ENCODE peak calls at places on chromosome 21, in four cellular contexts. E is gastrocnemius medialis, O is OCI-LY7, V is cardiac muscle cell. A is an unnamed sample.

GRCh38 chr21:44556879-44557278 is 1.7 kb downstream of the KRTAP10-3 start:
- DNase-seq in E (no peak), O (no peak), V (no peak), A (no peak)

GRCh38 chr21:43600642-43601397 is 58.5 kb downstream of the HSF2BP start:
- DNase-seq in E (no peak), O (no peak), V (peak), A (no peak)

GRCh38 chr21:38787461-38788274 is 18.1 kb upstream of the ETS2 start:
- DNase-seq in E (no peak), O (no peak), V (no peak), A (no peak)

GRCh38 chr21:41016472-41016871 is 151.5 kb upstream of the BACE2 start:
- DNase-seq in E (no peak), O (no peak), V (no peak), A (no peak)

GRCh38 chr21:21232320-21232719 is 234.1 kb downstream of the NCAM2 start:
- DNase-seq in E (no peak), O (no peak), V (peak), A (no peak)

GRCh38 chr21:32253215-32253641 is 25.6 kb downstream of the MIS18A start:
- DNase-seq in E (no peak), O (no peak), V (peak), A (no peak)

GRCh38 chr21:42002421-42002958 is 7.7 kb downstream of the ZBTB21 start:
- DNase-seq in E (no peak), O (no peak), V (peak), A (no peak)

GRCh38 chr21:24729568-24729967 is 877.7 kb downstream of the MRPL39 start:
- DNase-seq in E (no peak), O (no peak), V (no peak), A (no peak)

GRCh38 chr21:31498985-31499384 is 154.9 kb upstream of the TIAM1 start:
- DNase-seq in E (no peak), O (no peak), V (no peak), A (no peak)

GRCh38 chr21:45299864-45300785 is 12.4 kb upstream of the POFUT2 start:
- DNase-seq in E (no peak), O (no peak), V (peak), A (no peak)

GRCh38 chr21:41955516-41955915 is 1.7 kb upstream of the C2CD2 start:
- DNase-seq in E (no peak), O (no peak), V (no peak), A (no peak)

GRCh38 chr21:16194851-16195251 is 465.1 kb downstream of the USP25 start:
- DNase-seq in E (no peak), O (no peak), V (peak), A (no peak)

GRCh38 chr21:46009951-46010655 is 28.5 kb downstream of the COL6A1 start:
- DNase-seq in E (no peak), O (no peak), V (no peak), A (no peak)

GRCh38 chr21:22421416-22422190 is 1423.4 kb downstream of the NCAM2 start:
- DNase-seq in E (no peak), O (no peak), V (no peak), A (no peak)

GRCh38 chr21:41199123-41199522 is 31.2 kb downstream of the BACE2 start:
- DNase-seq in E (no peak), O (no peak), V (no peak), A (no peak)

GRCh38 chr21:46626536-46627302 is 8.8 kb upstream of the PRMT2 start:
- DNase-seq in E (no peak), O (no peak), V (no peak), A (no peak)

GRCh38 chr21:35540950-35541632 is 492.0 kb upstream of the RUNX1 start:
- DNase-seq in E (no peak), O (no peak), V (peak), A (no peak)

GRCh38 chr21:41877901-41878830 is 978 bp downstream of the PRDM15 start:
- DNase-seq in E (no peak), O (peak), V (peak), A (no peak)

GRCh38 chr21:16088121-16088520 is 358.3 kb downstream of the USP25 start:
- DNase-seq in E (no peak), O (no peak), V (no peak), A (no peak)

GRCh38 chr21:20728691-20729090 is 269.5 kb upstream of the NCAM2 start:
- DNase-seq in E (no peak), O (no peak), V (no peak), A (no peak)

GRCh38 chr21:43866233-43866632 is 1.2 kb downstream of the AGPAT3 start:
- DNase-seq in E (peak), O (peak), V (peak), A (no peak)

GRCh38 chr21:40936771-40937261 is 89.9 kb upstream of the DSCAM start:
- DNase-seq in E (no peak), O (no peak), V (no peak), A (no peak)

GRCh38 chr21:31988492-31989285 is 115.9 kb downstream of the HUNK start:
- DNase-seq in E (no peak), O (no peak), V (no peak), A (no peak)

GRCh38 chr21:17406202-17406601 is 106.6 kb upstream of the CXADR start:
- DNase-seq in E (no peak), O (no peak), V (no peak), A (no peak)

GRCh38 chr21:46057111-46057709 is 40.7 kb upstream of the COL6A2 start:
- DNase-seq in E (no peak), O (no peak), V (no peak), A (no peak)

GRCh38 chr21:17472592-17473271 is 40.1 kb upstream of the CXADR start:
- DNase-seq in E (no peak), O (no peak), V (no peak), A (no peak)

GRCh38 chr21:46084709-46085108 is 13.2 kb upstream of the COL6A2 start:
- DNase-seq in E (no peak), O (no peak), V (no peak), A (no peak)

GRCh38 chr21:44463716-44464115 is 8.4 kb downstream of the LRRC3 start:
- DNase-seq in E (no peak), O (no peak), V (peak), A (no peak)

GRCh38 chr21:38567577-38568360 is 69.5 kb upstream of the ERG start:
- DNase-seq in E (no peak), O (no peak), V (peak), A (peak)

GRCh38 chr21:21102874-21103273 is 104.7 kb downstream of the NCAM2 start:
- DNase-seq in E (no peak), O (no peak), V (no peak), A (no peak)

GRCh38 chr21:46552865-46553379 is 52.0 kb downstream of the S100B start:
- DNase-seq in E (no peak), O (no peak), V (no peak), A (no peak)

GRCh38 chr21:44380876-44381275 is 27.5 kb downstream of the TRPM2 start:
- DNase-seq in E (no peak), O (no peak), V (no peak), A (no peak)

GRCh38 chr21:41869771-41870170 is 9.4 kb downstream of the PRDM15 start:
- DNase-seq in E (no peak), O (peak), V (no peak), A (no peak)

DNA sequence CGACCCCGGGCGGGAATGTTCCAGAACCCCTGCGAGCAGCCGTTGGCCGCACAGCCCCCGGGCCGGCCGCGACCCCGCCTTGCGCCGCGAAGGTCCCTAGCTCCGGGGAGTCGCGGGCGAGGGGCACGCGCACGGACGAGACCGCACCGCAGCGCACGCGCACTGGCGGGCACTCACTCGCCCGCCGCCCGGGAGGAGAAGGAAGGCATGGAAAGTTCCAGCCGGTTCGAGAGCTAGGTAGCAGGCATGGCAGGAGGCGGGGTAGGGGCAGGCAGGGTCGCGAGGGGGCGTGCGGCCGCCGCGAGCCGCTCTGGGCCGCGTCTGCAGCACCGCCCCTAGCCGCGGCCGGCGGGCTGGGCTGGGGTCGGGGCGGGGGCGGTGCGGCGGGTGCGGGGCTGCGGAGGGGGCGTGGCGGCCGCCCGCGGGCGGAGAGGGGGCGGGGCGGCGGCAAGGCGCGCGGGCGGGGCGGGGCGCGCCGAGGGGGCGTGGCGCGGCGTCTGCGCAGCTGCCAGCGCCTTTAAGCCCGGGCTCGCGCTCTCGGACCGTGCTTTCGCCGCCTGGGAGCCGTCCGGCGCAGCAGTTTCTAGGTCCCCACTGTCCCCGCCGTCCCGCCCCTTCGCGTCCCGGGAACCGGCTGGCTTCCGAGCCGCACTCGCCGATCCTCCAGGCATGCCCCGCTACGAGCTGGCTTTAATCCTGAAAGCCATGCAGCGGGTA is at the start of the genes MRPS6 and SLC5A3:
- DNase-seq in E (peak), O (peak), V (peak), A (peak)
- TF ChIP-seq CTCF in E (no peak), O (no peak), V (no peak), A (peak)

GRCh38 chr21:39788383-39788782 is 43.4 kb downstream of the IGSF5 start:
- DNase-seq in E (no peak), O (no peak), V (peak), A (peak)
- H3K4me3 ChIP-seq in E (no peak), O (no peak), V (no peak), A (no peak)

GRCh38 chr21:37220433-37220980 is 46.6 kb downstream of the VPS26C start:
- DNase-seq in E (no peak), O (no peak), V (peak), A (no peak)

GRCh38 chr21:37224861-37225260 is 42.3 kb downstream of the VPS26C start:
- DNase-seq in E (no peak), O (no peak), V (no peak), A (no peak)

GRCh38 chr21:37219766-37220432 is 47.2 kb downstream of the VPS26C start:
- DNase-seq in E (no peak), O (no peak), V (peak), A (no peak)

GRCh38 chr21:37223804-37224345 is 43.3 kb downstream of the VPS26C start:
- DNase-seq in E (no peak), O (no peak), V (no peak), A (no peak)

DNA sequence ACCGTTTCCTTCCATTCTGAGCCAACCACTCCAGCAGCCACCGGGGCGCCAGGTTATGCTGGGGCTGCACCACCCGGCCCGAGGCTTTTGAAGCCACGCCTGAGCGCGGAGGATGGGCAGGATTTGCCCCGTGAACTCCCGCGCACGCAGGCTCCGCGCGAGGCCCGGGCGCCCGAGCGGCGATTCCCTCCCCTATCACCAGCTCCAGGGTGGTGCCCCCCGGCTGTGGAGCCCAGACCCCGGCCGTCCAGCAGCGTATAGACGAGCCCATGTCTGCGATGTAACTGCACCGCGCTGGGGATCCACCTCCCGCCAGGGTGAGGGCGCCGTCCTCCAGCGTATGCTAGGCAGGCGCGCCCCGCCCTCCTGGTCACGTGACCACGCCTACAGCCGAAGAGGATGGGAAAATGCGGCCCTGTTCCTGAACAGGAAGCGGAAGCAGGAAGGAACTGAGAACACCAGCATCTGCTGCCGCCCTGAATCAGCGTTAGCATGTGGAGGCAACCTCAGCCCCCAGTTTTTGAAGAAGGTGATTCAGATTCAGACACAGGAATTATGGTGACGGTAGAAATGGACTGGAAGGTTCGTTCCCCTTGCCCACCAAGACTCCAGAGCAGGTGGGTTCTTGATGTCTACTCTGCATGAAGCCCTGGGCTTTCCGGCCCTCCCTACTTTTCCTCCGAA is 46.0 kb downstream of the VPS26C start:
- DNase-seq in E (peak), O (peak), V (peak), A (peak)
- TF ChIP-seq CTCF in E (peak), O (peak), V (peak), A (peak)

DNA sequence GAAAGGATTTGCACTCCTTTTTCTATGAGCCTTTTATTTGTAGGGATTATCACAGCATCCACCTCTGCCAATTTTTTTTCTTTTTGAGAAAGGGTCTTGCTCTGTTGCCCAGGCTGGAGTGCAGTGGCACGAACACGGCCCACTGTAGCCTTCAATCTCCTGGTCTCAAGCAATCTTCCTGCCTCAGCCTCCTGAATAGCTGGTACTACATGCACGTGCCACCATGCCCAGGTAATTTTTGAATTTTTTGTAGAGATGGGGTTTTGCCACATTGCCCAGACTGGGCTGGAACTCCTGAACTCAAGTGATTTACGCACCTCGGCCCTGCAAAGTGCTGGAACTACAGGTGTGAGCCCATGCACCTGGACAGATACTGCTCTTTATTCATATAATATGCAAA is 2.1 kb downstream of the SAMSN1 start:
- DNase-seq in E (no peak), O (no peak), V (no peak), A (no peak)
- H3K4me3 ChIP-seq in E (no peak), O (no peak), V (no peak), A (no peak)

GRCh38 chr21:28336299-28336698 is 656.4 kb downstream of the LTN1 start:
- DNase-seq in E (no peak), O (peak), V (peak), A (no peak)
- TF ChIP-seq CTCF in E (peak), O (peak), V (peak), A (peak)

A was measured in tibial artery.